ENCODE peak calls at places on chromosome 9, in seven cellular contexts. One of them, this sample, is unnamed.

GRCh38 chr9:12784461-12785250 is 9.8 kb downstream of the LURAP1L start:
- DNase-seq in NCI-H1092 treated with DMSO at 0.1 percent for 48 hours: no peak
- DNase-seq in fibroblast of pulmonary artery: peak; percentile 74
- DNase-seq in OCI-M1: peak; percentile 100
- DNase-seq in left cardiac atrium: no peak
- DNase-seq in chondrocyte: no peak
- DNase-seq in heart right ventricle: no peak
- DNase-seq in this sample: peak; percentile 76

GRCh38 chr9:72579880-72580570 is 58.6 kb downstream of the TMC1 start:
- DNase-seq in NCI-H1092 treated with DMSO at 0.1 percent for 48 hours: no peak
- DNase-seq in fibroblast of pulmonary artery: peak; percentile 62
- DNase-seq in OCI-M1: peak; percentile 85
- DNase-seq in left cardiac atrium: no peak
- DNase-seq in chondrocyte: no peak
- DNase-seq in heart right ventricle: no peak
- DNase-seq in this sample: no peak

GRCh38 chr9:82543726-82544125 is 519.2 kb downstream of the RASEF start:
- DNase-seq in NCI-H1092 treated with DMSO at 0.1 percent for 48 hours: no peak
- DNase-seq in fibroblast of pulmonary artery: no peak
- DNase-seq in OCI-M1: no peak
- DNase-seq in left cardiac atrium: no peak
- DNase-seq in chondrocyte: no peak
- DNase-seq in heart right ventricle: no peak
- DNase-seq in this sample: no peak

GRCh38 chr9:37732952-37733351 is 20.7 kb upstream of the TRMT10B start:
- DNase-seq in NCI-H1092 treated with DMSO at 0.1 percent for 48 hours: no peak
- DNase-seq in fibroblast of pulmonary artery: no peak
- DNase-seq in OCI-M1: no peak
- DNase-seq in left cardiac atrium: no peak
- DNase-seq in chondrocyte: no peak
- DNase-seq in heart right ventricle: no peak
- DNase-seq in this sample: no peak

GRCh38 chr9:98742325-98743280 is 33.9 kb upstream of the GABBR2 start:
- DNase-seq in NCI-H1092 treated with DMSO at 0.1 percent for 48 hours: no peak
- DNase-seq in fibroblast of pulmonary artery: peak; percentile 21
- DNase-seq in OCI-M1: no peak
- DNase-seq in left cardiac atrium: no peak
- DNase-seq in chondrocyte: no peak
- DNase-seq in heart right ventricle: no peak
- DNase-seq in this sample: no peak

GRCh38 chr9:130843049-130843908 is 8.2 kb downstream of the ABL1 start:
- DNase-seq in NCI-H1092 treated with DMSO at 0.1 percent for 48 hours: no peak
- DNase-seq in fibroblast of pulmonary artery: no peak
- DNase-seq in OCI-M1: no peak
- DNase-seq in left cardiac atrium: no peak
- DNase-seq in chondrocyte: no peak
- DNase-seq in heart right ventricle: no peak
- DNase-seq in this sample: no peak

GRCh38 chr9:107650995-107651394 is 161.4 kb upstream of the KLF4 start:
- DNase-seq in NCI-H1092 treated with DMSO at 0.1 percent for 48 hours: no peak
- DNase-seq in fibroblast of pulmonary artery: no peak
- DNase-seq in OCI-M1: no peak
- DNase-seq in left cardiac atrium: no peak
- DNase-seq in chondrocyte: no peak
- DNase-seq in heart right ventricle: no peak
- DNase-seq in this sample: no peak

GRCh38 chr9:70579686-70580085 is 165.2 kb upstream of the KLF9 start:
- DNase-seq in NCI-H1092 treated with DMSO at 0.1 percent for 48 hours: no peak
- DNase-seq in fibroblast of pulmonary artery: no peak
- DNase-seq in OCI-M1: no peak
- DNase-seq in left cardiac atrium: no peak
- DNase-seq in chondrocyte: no peak
- DNase-seq in heart right ventricle: no peak
- DNase-seq in this sample: no peak

GRCh38 chr9:3740690-3741419 is 215.1 kb upstream of the RFX3 start:
- DNase-seq in NCI-H1092 treated with DMSO at 0.1 percent for 48 hours: no peak
- DNase-seq in fibroblast of pulmonary artery: no peak
- DNase-seq in OCI-M1: no peak
- DNase-seq in left cardiac atrium: no peak
- DNase-seq in chondrocyte: no peak
- DNase-seq in heart right ventricle: no peak
- DNase-seq in this sample: no peak

GRCh38 chr9:133692364-133692985 is 45.7 kb downstream of the SARDH start:
- DNase-seq in NCI-H1092 treated with DMSO at 0.1 percent for 48 hours: no peak
- DNase-seq in fibroblast of pulmonary artery: no peak
- DNase-seq in OCI-M1: no peak
- DNase-seq in left cardiac atrium: peak; percentile 11
- DNase-seq in chondrocyte: peak; percentile 68
- DNase-seq in heart right ventricle: no peak
- DNase-seq in this sample: no peak

GRCh38 chr9:33161011-33161588 is 6.0 kb downstream of the B4GALT1 start:
- DNase-seq in NCI-H1092 treated with DMSO at 0.1 percent for 48 hours: no peak
- DNase-seq in fibroblast of pulmonary artery: peak; percentile 94
- DNase-seq in OCI-M1: peak; percentile 44
- DNase-seq in left cardiac atrium: peak; percentile 72
- DNase-seq in chondrocyte: no peak
- DNase-seq in heart right ventricle: peak; percentile 48
- DNase-seq in this sample: peak; percentile 60

GRCh38 chr9:5099466-5099865 is 86.0 kb downstream of the INSL6 start:
- DNase-seq in NCI-H1092 treated with DMSO at 0.1 percent for 48 hours: no peak
- DNase-seq in fibroblast of pulmonary artery: no peak
- DNase-seq in OCI-M1: no peak
- DNase-seq in left cardiac atrium: no peak
- DNase-seq in chondrocyte: no peak
- DNase-seq in heart right ventricle: no peak
- DNase-seq in this sample: no peak

GRCh38 chr9:135019224-135019623 is 68.2 kb upstream of the OLFM1 start:
- DNase-seq in NCI-H1092 treated with DMSO at 0.1 percent for 48 hours: no peak
- DNase-seq in fibroblast of pulmonary artery: no peak
- DNase-seq in OCI-M1: no peak
- DNase-seq in left cardiac atrium: no peak
- DNase-seq in chondrocyte: no peak
- DNase-seq in heart right ventricle: no peak
- DNase-seq in this sample: no peak

GRCh38 chr9:130054820-130055219 is 1.1 kb downstream of the GPR107 start:
- DNase-seq in NCI-H1092 treated with DMSO at 0.1 percent for 48 hours: no peak
- DNase-seq in fibroblast of pulmonary artery: no peak
- DNase-seq in OCI-M1: no peak
- DNase-seq in left cardiac atrium: no peak
- DNase-seq in chondrocyte: no peak
- DNase-seq in heart right ventricle: no peak
- DNase-seq in this sample: no peak

GRCh38 chr9:27548055-27548741 is 18.6 kb upstream of the MOB3B start:
- DNase-seq in NCI-H1092 treated with DMSO at 0.1 percent for 48 hours: peak; percentile 32
- DNase-seq in fibroblast of pulmonary artery: peak; percentile 69
- DNase-seq in OCI-M1: peak; percentile 69
- DNase-seq in left cardiac atrium: no peak
- DNase-seq in chondrocyte: no peak
- DNase-seq in heart right ventricle: no peak
- DNase-seq in this sample: no peak

GRCh38 chr9:126348911-126349550 is 22.4 kb downstream of the MVB12B start:
- DNase-seq in NCI-H1092 treated with DMSO at 0.1 percent for 48 hours: no peak
- DNase-seq in fibroblast of pulmonary artery: no peak
- DNase-seq in OCI-M1: no peak
- DNase-seq in left cardiac atrium: no peak
- DNase-seq in chondrocyte: no peak
- DNase-seq in heart right ventricle: no peak
- DNase-seq in this sample: no peak

GRCh38 chr9:108934323-108934885 is at the start of gene ABITRAM:
- DNase-seq in NCI-H1092 treated with DMSO at 0.1 percent for 48 hours: peak; percentile 91
- DNase-seq in fibroblast of pulmonary artery: peak; percentile 86
- DNase-seq in OCI-M1: peak; percentile 92
- DNase-seq in left cardiac atrium: peak; percentile 83
- DNase-seq in chondrocyte: peak; percentile 87
- DNase-seq in heart right ventricle: peak; percentile 79
- DNase-seq in this sample: peak; percentile 91

GRCh38 chr9:20872340-20872977 is 159.0 kb downstream of the HACD4 start:
- DNase-seq in NCI-H1092 treated with DMSO at 0.1 percent for 48 hours: no peak
- DNase-seq in fibroblast of pulmonary artery: peak; percentile 73
- DNase-seq in OCI-M1: peak; percentile 5
- DNase-seq in left cardiac atrium: no peak
- DNase-seq in chondrocyte: no peak
- DNase-seq in heart right ventricle: no peak
- DNase-seq in this sample: no peak

GRCh38 chr9:6194934-6195333 is 20.7 kb upstream of the IL33 start:
- DNase-seq in NCI-H1092 treated with DMSO at 0.1 percent for 48 hours: no peak
- DNase-seq in fibroblast of pulmonary artery: no peak
- DNase-seq in OCI-M1: peak; percentile 90
- DNase-seq in left cardiac atrium: no peak
- DNase-seq in chondrocyte: no peak
- DNase-seq in heart right ventricle: no peak
- DNase-seq in this sample: no peak

GRCh38 chr9:37936965-37937364 is 33.0 kb upstream of the SLC25A51 start:
- DNase-seq in NCI-H1092 treated with DMSO at 0.1 percent for 48 hours: no peak
- DNase-seq in fibroblast of pulmonary artery: peak; percentile 75
- DNase-seq in OCI-M1: peak; percentile 90
- DNase-seq in left cardiac atrium: no peak
- DNase-seq in chondrocyte: no peak
- DNase-seq in heart right ventricle: peak; percentile 42
- DNase-seq in this sample: no peak

GRCh38 chr9:94085062-94085639 is 887 bp downstream of the PTPDC1 start:
- DNase-seq in NCI-H1092 treated with DMSO at 0.1 percent for 48 hours: no peak
- DNase-seq in fibroblast of pulmonary artery: peak; percentile 49
- DNase-seq in OCI-M1: peak; percentile 31
- DNase-seq in left cardiac atrium: no peak
- DNase-seq in chondrocyte: no peak
- DNase-seq in heart right ventricle: no peak
- DNase-seq in this sample: no peak